ENCODE peak calls at places on chromosomes 12 and 14, in nine cellular contexts. One of them, this sample, is unnamed. For H3K27me3 and H3K36me3, the result is how much of the 10 kb centered on the place peaks cover.

GRCh38 chr14:61704554-61704953 is 9.2 kb downstream of the HIF1A start:
- DNase-seq in brain microvascular endothelial cell: no peak
- DNase-seq in upper lobe of right lung: no peak
- DNase-seq in adrenal gland: no peak
- DNase-seq in HCT116: no peak
- DNase-seq in uterus: no peak
- DNase-seq in CD4-positive, alpha-beta memory T cell: no peak
- DNase-seq in tibial artery: no peak
- DNase-seq in neuronal stem cell: no peak
- DNase-seq in this sample: no peak

GRCh38 chr12:110370732-110371141 is 32.8 kb downstream of the ANAPC7 start:
- DNase-seq in tibial artery: no peak
- DNase-seq in upper lobe of right lung: no peak
- DNase-seq in CD4-positive, alpha-beta memory T cell: no peak
- DNase-seq in neuronal stem cell: no peak
- DNase-seq in HCT116: no peak
- DNase-seq in adrenal gland: no peak
- DNase-seq in brain microvascular endothelial cell: no peak
- DNase-seq in uterus: no peak
- DNase-seq in this sample: no peak

GRCh38 chr12:44875417-44875953 is 630 bp downstream of the NELL2 start:
- DNase-seq in HCT116: no peak
- DNase-seq in CD4-positive, alpha-beta memory T cell: peak
- DNase-seq in adrenal gland: no peak
- DNase-seq in tibial artery: no peak
- DNase-seq in upper lobe of right lung: peak
- DNase-seq in brain microvascular endothelial cell: no peak
- DNase-seq in uterus: no peak
- DNase-seq in neuronal stem cell: peak
- DNase-seq in this sample: no peak

GRCh38 chr12:51687142-51687935 is 96.3 kb downstream of the SCN8A start:
- DNase-seq in CD4-positive, alpha-beta memory T cell: no peak
- DNase-seq in brain microvascular endothelial cell: no peak
- DNase-seq in adrenal gland: no peak
- DNase-seq in uterus: no peak
- DNase-seq in HCT116: no peak
- DNase-seq in upper lobe of right lung: no peak
- DNase-seq in tibial artery: no peak
- DNase-seq in neuronal stem cell: no peak
- DNase-seq in this sample: peak

GRCh38 chr12:91099373-91099772 is 11.9 kb downstream of the LUM start:
- DNase-seq in uterus: no peak
- DNase-seq in HCT116: no peak
- DNase-seq in brain microvascular endothelial cell: no peak
- DNase-seq in upper lobe of right lung: no peak
- DNase-seq in CD4-positive, alpha-beta memory T cell: no peak
- DNase-seq in adrenal gland: no peak
- DNase-seq in tibial artery: no peak
- DNase-seq in neuronal stem cell: no peak
- DNase-seq in this sample: no peak

GRCh38 chr12:122144885-122145284 is 29.1 kb downstream of the IL31 start:
- DNase-seq in uterus: no peak
- DNase-seq in adrenal gland: no peak
- DNase-seq in tibial artery: no peak
- DNase-seq in neuronal stem cell: no peak
- DNase-seq in upper lobe of right lung: no peak
- DNase-seq in brain microvascular endothelial cell: no peak
- DNase-seq in HCT116: no peak
- DNase-seq in CD4-positive, alpha-beta memory T cell: no peak
- DNase-seq in this sample: no peak

GRCh38 chr12:18400186-18400585 is 138.9 kb downstream of the PIK3C2G start:
- DNase-seq in adrenal gland: peak
- DNase-seq in uterus: peak
- DNase-seq in brain microvascular endothelial cell: peak
- DNase-seq in CD4-positive, alpha-beta memory T cell: no peak
- DNase-seq in tibial artery: no peak
- DNase-seq in HCT116: no peak
- DNase-seq in upper lobe of right lung: no peak
- DNase-seq in neuronal stem cell: no peak
- DNase-seq in this sample: no peak

GRCh38 chr12:52186135-52186840 is 5.5 kb downstream of the KRT80 start:
- DNase-seq in CD4-positive, alpha-beta memory T cell: no peak
- DNase-seq in adrenal gland: no peak
- DNase-seq in tibial artery: no peak
- DNase-seq in HCT116: no peak
- DNase-seq in upper lobe of right lung: no peak
- DNase-seq in brain microvascular endothelial cell: peak
- DNase-seq in neuronal stem cell: no peak
- DNase-seq in uterus: no peak
- DNase-seq in this sample: peak

GRCh38 chr14:98501335-98501734 is 770.7 kb downstream of the BCL11B start:
- DNase-seq in upper lobe of right lung: no peak
- DNase-seq in CD4-positive, alpha-beta memory T cell: no peak
- DNase-seq in adrenal gland: no peak
- DNase-seq in tibial artery: no peak
- DNase-seq in brain microvascular endothelial cell: no peak
- DNase-seq in uterus: no peak
- DNase-seq in neuronal stem cell: no peak
- DNase-seq in HCT116: no peak
- DNase-seq in this sample: no peak

GRCh38 chr12:1252758-1253157 is 261.7 kb downstream of the ERC1 start:
- DNase-seq in CD4-positive, alpha-beta memory T cell: no peak
- DNase-seq in uterus: no peak
- DNase-seq in brain microvascular endothelial cell: no peak
- DNase-seq in HCT116: no peak
- DNase-seq in tibial artery: no peak
- DNase-seq in neuronal stem cell: no peak
- DNase-seq in upper lobe of right lung: no peak
- DNase-seq in adrenal gland: no peak
- DNase-seq in this sample: no peak

GRCh38 chr12:128783129-128783574 is 40.6 kb downstream of the SLC15A4 start:
- DNase-seq in tibial artery: no peak
- DNase-seq in uterus: peak
- DNase-seq in upper lobe of right lung: peak
- DNase-seq in brain microvascular endothelial cell: peak
- DNase-seq in adrenal gland: no peak
- DNase-seq in neuronal stem cell: no peak
- DNase-seq in HCT116: no peak
- DNase-seq in CD4-positive, alpha-beta memory T cell: no peak
- DNase-seq in this sample: peak

GRCh38 chr12:79344855-79345840 is 345.6 kb downstream of the PAWR start:
- DNase-seq in neuronal stem cell: peak
- DNase-seq in HCT116: peak
- DNase-seq in adrenal gland: peak
- DNase-seq in brain microvascular endothelial cell: peak
- DNase-seq in upper lobe of right lung: no peak
- DNase-seq in uterus: no peak
- DNase-seq in CD4-positive, alpha-beta memory T cell: no peak
- DNase-seq in tibial artery: no peak
- DNase-seq in this sample: peak

GRCh38 chr12:116636636-116637519 is 77.7 kb downstream of the MAP1LC3B2 start:
- DNase-seq in brain microvascular endothelial cell: no peak
- DNase-seq in uterus: no peak
- DNase-seq in tibial artery: no peak
- DNase-seq in adrenal gland: no peak
- DNase-seq in upper lobe of right lung: no peak
- DNase-seq in CD4-positive, alpha-beta memory T cell: no peak
- DNase-seq in HCT116: no peak
- DNase-seq in neuronal stem cell: no peak
- DNase-seq in this sample: no peak

GRCh38 chr14:61188196-61188595 is 92.9 kb downstream of the TMEM30B start:
- DNase-seq in neuronal stem cell: no peak
- DNase-seq in CD4-positive, alpha-beta memory T cell: no peak
- DNase-seq in brain microvascular endothelial cell: peak
- DNase-seq in uterus: no peak
- DNase-seq in HCT116: no peak
- DNase-seq in upper lobe of right lung: no peak
- DNase-seq in adrenal gland: peak
- DNase-seq in tibial artery: peak
- DNase-seq in this sample: no peak

GRCh38 chr12:52081263-52081733 is 1.8 kb downstream of the SMIM41 start:
- DNase-seq in uterus: no peak
- DNase-seq in adrenal gland: peak
- DNase-seq in brain microvascular endothelial cell: no peak
- DNase-seq in upper lobe of right lung: peak
- DNase-seq in neuronal stem cell: no peak
- DNase-seq in CD4-positive, alpha-beta memory T cell: no peak
- DNase-seq in HCT116: no peak
- DNase-seq in tibial artery: no peak
- DNase-seq in this sample: no peak

GRCh38 chr14:64610049-64610746 is 60.4 kb downstream of the PPP1R36 start:
- DNase-seq in brain microvascular endothelial cell: no peak
- DNase-seq in HCT116: no peak
- DNase-seq in upper lobe of right lung: no peak
- DNase-seq in neuronal stem cell: no peak
- DNase-seq in adrenal gland: no peak
- DNase-seq in tibial artery: no peak
- DNase-seq in uterus: no peak
- DNase-seq in CD4-positive, alpha-beta memory T cell: no peak
- DNase-seq in this sample: no peak

GRCh38 chr12:52636189-52636588 is 15.8 kb downstream of the KRT2 start:
- DNase-seq in uterus: no peak
- DNase-seq in brain microvascular endothelial cell: no peak
- DNase-seq in neuronal stem cell: no peak
- DNase-seq in CD4-positive, alpha-beta memory T cell: no peak
- DNase-seq in tibial artery: peak
- DNase-seq in upper lobe of right lung: no peak
- DNase-seq in HCT116: no peak
- DNase-seq in adrenal gland: peak
- DNase-seq in this sample: no peak

GRCh38 chr12:130989391-130989790 is 35.7 kb downstream of the ADGRD1 start:
- DNase-seq in CD4-positive, alpha-beta memory T cell: no peak
- DNase-seq in HCT116: no peak
- DNase-seq in tibial artery: no peak
- DNase-seq in brain microvascular endothelial cell: no peak
- DNase-seq in adrenal gland: no peak
- DNase-seq in upper lobe of right lung: peak
- DNase-seq in neuronal stem cell: no peak
- DNase-seq in uterus: no peak
- DNase-seq in this sample: no peak

GRCh38 chr12:113515082-113515856 is 43.6 kb upstream of the LHX5 start:
- DNase-seq in neuronal stem cell: peak
- DNase-seq in tibial artery: no peak
- DNase-seq in brain microvascular endothelial cell: no peak
- DNase-seq in upper lobe of right lung: no peak
- DNase-seq in uterus: no peak
- DNase-seq in HCT116: no peak
- DNase-seq in CD4-positive, alpha-beta memory T cell: no peak
- DNase-seq in adrenal gland: no peak
- DNase-seq in this sample: no peak
- H3K27me3 ChIP-seq in neuronal stem cell: under half
- H3K27me3 ChIP-seq in tibial artery: under half
- H3K27me3 ChIP-seq in brain microvascular endothelial cell: under half
- H3K27me3 ChIP-seq in upper lobe of right lung: half or more
- H3K27me3 ChIP-seq in uterus: under half
- H3K27me3 ChIP-seq in HCT116: under half
- H3K27me3 ChIP-seq in CD4-positive, alpha-beta memory T cell: under half
- H3K27me3 ChIP-seq in adrenal gland: half or more
- H3K27me3 ChIP-seq in this sample: under half

GRCh38 chr14:103946975-103947374 is 4.6 kb upstream of the RD3L start:
- DNase-seq in uterus: no peak
- DNase-seq in neuronal stem cell: no peak
- DNase-seq in brain microvascular endothelial cell: no peak
- DNase-seq in adrenal gland: no peak
- DNase-seq in HCT116: no peak
- DNase-seq in tibial artery: no peak
- DNase-seq in upper lobe of right lung: no peak
- DNase-seq in CD4-positive, alpha-beta memory T cell: no peak
- DNase-seq in this sample: no peak
- H3K36me3 ChIP-seq in uterus: under half
- H3K36me3 ChIP-seq in neuronal stem cell: under half
- H3K36me3 ChIP-seq in brain microvascular endothelial cell: under half
- H3K36me3 ChIP-seq in adrenal gland: under half
- H3K36me3 ChIP-seq in HCT116: under half
- H3K36me3 ChIP-seq in tibial artery: under half
- H3K36me3 ChIP-seq in upper lobe of right lung: under half
- H3K36me3 ChIP-seq in CD4-positive, alpha-beta memory T cell: under half
- H3K36me3 ChIP-seq in this sample: under half

GRCh38 chr12:54215990-54216579 is 27.3 kb upstream of the SMUG1 start:
- DNase-seq in HCT116: no peak
- DNase-seq in uterus: no peak
- DNase-seq in upper lobe of right lung: peak
- DNase-seq in CD4-positive, alpha-beta memory T cell: peak
- DNase-seq in adrenal gland: peak
- DNase-seq in tibial artery: no peak
- DNase-seq in brain microvascular endothelial cell: no peak
- DNase-seq in neuronal stem cell: no peak
- DNase-seq in this sample: no peak

GRCh38 chr12:54211920-54212319 is 23.1 kb upstream of the SMUG1 start:
- DNase-seq in CD4-positive, alpha-beta memory T cell: no peak
- DNase-seq in upper lobe of right lung: no peak
- DNase-seq in uterus: no peak
- DNase-seq in HCT116: no peak
- DNase-seq in brain microvascular endothelial cell: no peak
- DNase-seq in adrenal gland: no peak
- DNase-seq in neuronal stem cell: no peak
- DNase-seq in tibial artery: no peak
- DNase-seq in this sample: no peak

GRCh38 chr12:54210400-54210790 is 21.6 kb upstream of the SMUG1 start:
- DNase-seq in upper lobe of right lung: no peak
- DNase-seq in neuronal stem cell: no peak
- DNase-seq in tibial artery: no peak
- DNase-seq in HCT116: no peak
- DNase-seq in uterus: no peak
- DNase-seq in adrenal gland: no peak
- DNase-seq in CD4-positive, alpha-beta memory T cell: no peak
- DNase-seq in brain microvascular endothelial cell: no peak
- DNase-seq in this sample: no peak

GRCh38 chr12:54214553-54215374 is 26.0 kb upstream of the SMUG1 start:
- DNase-seq in adrenal gland: peak
- DNase-seq in uterus: peak
- DNase-seq in CD4-positive, alpha-beta memory T cell: peak
- DNase-seq in HCT116: peak
- DNase-seq in brain microvascular endothelial cell: peak
- DNase-seq in upper lobe of right lung: peak
- DNase-seq in neuronal stem cell: peak
- DNase-seq in tibial artery: peak
- DNase-seq in this sample: peak

GRCh38 chr12:54213084-54213483 is 24.3 kb upstream of the SMUG1 start:
- DNase-seq in HCT116: no peak
- DNase-seq in CD4-positive, alpha-beta memory T cell: no peak
- DNase-seq in brain microvascular endothelial cell: no peak
- DNase-seq in uterus: no peak
- DNase-seq in adrenal gland: no peak
- DNase-seq in upper lobe of right lung: no peak
- DNase-seq in tibial artery: no peak
- DNase-seq in neuronal stem cell: no peak
- DNase-seq in this sample: no peak
- H3K27me3 ChIP-seq in HCT116: under half
- H3K27me3 ChIP-seq in CD4-positive, alpha-beta memory T cell: under half
- H3K27me3 ChIP-seq in brain microvascular endothelial cell: under half
- H3K27me3 ChIP-seq in uterus: under half
- H3K27me3 ChIP-seq in adrenal gland: under half
- H3K27me3 ChIP-seq in upper lobe of right lung: under half
- H3K27me3 ChIP-seq in tibial artery: under half
- H3K27me3 ChIP-seq in neuronal stem cell: under half
- H3K27me3 ChIP-seq in this sample: under half

DNA sequence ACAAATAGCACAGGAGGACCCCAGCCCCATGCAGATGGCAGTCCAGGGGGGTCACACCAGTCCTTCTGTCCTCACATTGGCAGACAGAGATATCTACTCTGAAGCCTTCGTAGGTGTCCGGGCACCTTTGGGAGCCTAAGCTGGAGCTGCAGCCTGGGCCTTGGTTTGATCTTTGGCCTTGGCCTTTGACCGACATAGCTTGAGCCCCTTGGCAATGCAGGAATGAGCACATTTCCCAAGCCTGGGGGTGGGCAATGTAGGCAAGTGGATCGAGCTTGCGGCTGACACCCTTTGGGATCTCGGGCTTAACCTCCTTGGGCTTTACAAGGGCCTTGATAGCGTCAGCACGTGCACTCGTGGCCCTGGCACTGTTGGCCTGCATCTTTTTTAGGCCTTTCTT is 6.4 kb downstream of the COQ5 start:
- DNase-seq in uterus: no peak
- DNase-seq in upper lobe of right lung: no peak
- DNase-seq in brain microvascular endothelial cell: no peak
- DNase-seq in CD4-positive, alpha-beta memory T cell: no peak
- DNase-seq in adrenal gland: no peak
- DNase-seq in neuronal stem cell: no peak
- DNase-seq in HCT116: no peak
- DNase-seq in tibial artery: no peak
- DNase-seq in this sample: no peak
- H3K36me3 ChIP-seq in uterus: under half
- H3K36me3 ChIP-seq in upper lobe of right lung: under half
- H3K36me3 ChIP-seq in brain microvascular endothelial cell: under half
- H3K36me3 ChIP-seq in CD4-positive, alpha-beta memory T cell: under half
- H3K36me3 ChIP-seq in adrenal gland: under half
- H3K36me3 ChIP-seq in neuronal stem cell: under half
- H3K36me3 ChIP-seq in HCT116: under half
- H3K36me3 ChIP-seq in tibial artery: under half
- H3K36me3 ChIP-seq in this sample: under half